ENCODE peak calls at places on chromosomes 3 and 15, in nine cellular contexts. One of them, this sample, is unnamed.

GRCh38 chr3:43363621-43364266 is 77.4 kb downstream of the SNRK start:
- DNase-seq in SW480: no peak
- DNase-seq in posterior cingulate gyrus: no peak
- DNase-seq in lung: no peak
- DNase-seq in tibial artery: no peak
- DNase-seq in ovary: peak; percentile 85
- DNase-seq in nucleus accumbens: no peak
- DNase-seq in AG09309: no peak
- DNase-seq in mesothelial cell of epicardium: no peak
- DNase-seq in this sample: peak; percentile 76

GRCh38 chr3:127417709-127418559 is 130.1 kb upstream of the PRR20G start:
- DNase-seq in posterior cingulate gyrus: no peak
- DNase-seq in ovary: no peak
- DNase-seq in lung: peak; percentile 37
- DNase-seq in mesothelial cell of epicardium: no peak
- DNase-seq in nucleus accumbens: no peak
- DNase-seq in tibial artery: peak; percentile 62
- DNase-seq in AG09309: no peak
- DNase-seq in SW480: peak; percentile 82
- DNase-seq in this sample: no peak

GRCh38 chr3:14492948-14493881 is 46.9 kb downstream of the GRIP2 start:
- DNase-seq in lung: no peak
- DNase-seq in tibial artery: peak; percentile 60
- DNase-seq in posterior cingulate gyrus: no peak
- DNase-seq in AG09309: no peak
- DNase-seq in SW480: no peak
- DNase-seq in ovary: peak; percentile 24
- DNase-seq in nucleus accumbens: no peak
- DNase-seq in mesothelial cell of epicardium: no peak
- DNase-seq in this sample: no peak

GRCh38 chr15:69836526-69837230 is 261.0 kb downstream of the TLE3 start:
- DNase-seq in lung: no peak
- DNase-seq in nucleus accumbens: no peak
- DNase-seq in tibial artery: no peak
- DNase-seq in ovary: no peak
- DNase-seq in posterior cingulate gyrus: no peak
- DNase-seq in SW480: no peak
- DNase-seq in AG09309: no peak
- DNase-seq in mesothelial cell of epicardium: no peak
- DNase-seq in this sample: no peak

GRCh38 chr15:61084944-61085367 is 144.1 kb downstream of the RORA start:
- DNase-seq in AG09309: no peak
- DNase-seq in ovary: no peak
- DNase-seq in tibial artery: no peak
- DNase-seq in posterior cingulate gyrus: no peak
- DNase-seq in lung: no peak
- DNase-seq in mesothelial cell of epicardium: no peak
- DNase-seq in SW480: no peak
- DNase-seq in nucleus accumbens: no peak
- DNase-seq in this sample: peak; percentile 15

GRCh38 chr3:120563356-120564022 is 32.6 kb upstream of the NDUFB4 start:
- DNase-seq in SW480: no peak
- DNase-seq in mesothelial cell of epicardium: no peak
- DNase-seq in ovary: no peak
- DNase-seq in posterior cingulate gyrus: no peak
- DNase-seq in lung: no peak
- DNase-seq in AG09309: no peak
- DNase-seq in nucleus accumbens: no peak
- DNase-seq in tibial artery: no peak
- DNase-seq in this sample: no peak

GRCh38 chr3:144053121-144053520 is 81.5 kb downstream of the DIPK2A start:
- DNase-seq in posterior cingulate gyrus: no peak
- DNase-seq in nucleus accumbens: no peak
- DNase-seq in tibial artery: no peak
- DNase-seq in ovary: no peak
- DNase-seq in SW480: no peak
- DNase-seq in mesothelial cell of epicardium: no peak
- DNase-seq in AG09309: peak; percentile 53
- DNase-seq in lung: no peak
- DNase-seq in this sample: no peak

GRCh38 chr3:177419904-177420601 is 222.8 kb upstream of the TBL1XR1 start:
- DNase-seq in SW480: no peak
- DNase-seq in AG09309: no peak
- DNase-seq in posterior cingulate gyrus: no peak
- DNase-seq in ovary: no peak
- DNase-seq in mesothelial cell of epicardium: no peak
- DNase-seq in nucleus accumbens: no peak
- DNase-seq in tibial artery: peak; percentile 71
- DNase-seq in lung: no peak
- DNase-seq in this sample: no peak

GRCh38 chr3:33032937-33033336 is 64.0 kb downstream of the GLB1 start:
- DNase-seq in SW480: no peak
- DNase-seq in tibial artery: no peak
- DNase-seq in ovary: no peak
- DNase-seq in posterior cingulate gyrus: no peak
- DNase-seq in AG09309: no peak
- DNase-seq in lung: no peak
- DNase-seq in nucleus accumbens: no peak
- DNase-seq in mesothelial cell of epicardium: no peak
- DNase-seq in this sample: no peak

GRCh38 chr3:119769394-119770149 is 12.3 kb upstream of the NR1I2 start:
- DNase-seq in lung: no peak
- DNase-seq in tibial artery: no peak
- DNase-seq in AG09309: no peak
- DNase-seq in posterior cingulate gyrus: no peak
- DNase-seq in nucleus accumbens: no peak
- DNase-seq in ovary: no peak
- DNase-seq in SW480: no peak
- DNase-seq in mesothelial cell of epicardium: no peak
- DNase-seq in this sample: no peak

GRCh38 chr3:18008706-18009363 is 266.4 kb upstream of the TBC1D5 start:
- DNase-seq in AG09309: peak; percentile 32
- DNase-seq in nucleus accumbens: no peak
- DNase-seq in mesothelial cell of epicardium: no peak
- DNase-seq in posterior cingulate gyrus: no peak
- DNase-seq in ovary: no peak
- DNase-seq in tibial artery: no peak
- DNase-seq in SW480: no peak
- DNase-seq in lung: no peak
- DNase-seq in this sample: peak; percentile 24

GRCh38 chr15:70356919-70357318 is 259.2 kb upstream of the TLE3 start:
- DNase-seq in lung: peak; percentile 13
- DNase-seq in AG09309: no peak
- DNase-seq in posterior cingulate gyrus: no peak
- DNase-seq in mesothelial cell of epicardium: peak; percentile 27
- DNase-seq in SW480: no peak
- DNase-seq in tibial artery: no peak
- DNase-seq in nucleus accumbens: no peak
- DNase-seq in ovary: no peak
- DNase-seq in this sample: no peak

GRCh38 chr15:72599855-72600464 is 54.5 kb upstream of the GOLGA6B start:
- DNase-seq in tibial artery: no peak
- DNase-seq in ovary: no peak
- DNase-seq in lung: no peak
- DNase-seq in nucleus accumbens: no peak
- DNase-seq in mesothelial cell of epicardium: no peak
- DNase-seq in posterior cingulate gyrus: peak; percentile 17
- DNase-seq in AG09309: peak; percentile 28
- DNase-seq in SW480: peak; percentile 65
- DNase-seq in this sample: no peak

GRCh38 chr3:120506076-120506827 is 55.5 kb upstream of the FSTL1 start:
- DNase-seq in lung: no peak
- DNase-seq in posterior cingulate gyrus: no peak
- DNase-seq in nucleus accumbens: no peak
- DNase-seq in AG09309: no peak
- DNase-seq in mesothelial cell of epicardium: no peak
- DNase-seq in SW480: no peak
- DNase-seq in tibial artery: no peak
- DNase-seq in ovary: no peak
- DNase-seq in this sample: no peak

GRCh38 chr3:139530717-139531116 is 8.8 kb downstream of the RBP1 start:
- DNase-seq in SW480: no peak
- DNase-seq in lung: no peak
- DNase-seq in posterior cingulate gyrus: no peak
- DNase-seq in ovary: no peak
- DNase-seq in nucleus accumbens: no peak
- DNase-seq in tibial artery: no peak
- DNase-seq in AG09309: no peak
- DNase-seq in mesothelial cell of epicardium: no peak
- DNase-seq in this sample: no peak

GRCh38 chr15:88627463-88627862 is 6.3 kb downstream of the AEN start:
- DNase-seq in SW480: peak; percentile 82
- DNase-seq in tibial artery: no peak
- DNase-seq in ovary: no peak
- DNase-seq in lung: no peak
- DNase-seq in AG09309: no peak
- DNase-seq in mesothelial cell of epicardium: no peak
- DNase-seq in posterior cingulate gyrus: no peak
- DNase-seq in nucleus accumbens: no peak
- DNase-seq in this sample: no peak

GRCh38 chr3:49805367-49805782 is 2.3 kb downstream of the INKA1 start:
- DNase-seq in mesothelial cell of epicardium: peak; percentile 58
- DNase-seq in lung: no peak
- DNase-seq in SW480: no peak
- DNase-seq in ovary: peak; percentile 74
- DNase-seq in AG09309: peak; percentile 86
- DNase-seq in posterior cingulate gyrus: peak; percentile 22
- DNase-seq in nucleus accumbens: no peak
- DNase-seq in tibial artery: peak; percentile 98
- DNase-seq in this sample: peak; percentile 85

GRCh38 chr3:166284994-166285393 is 447.8 kb upstream of the BCHE start:
- DNase-seq in tibial artery: no peak
- DNase-seq in SW480: no peak
- DNase-seq in lung: no peak
- DNase-seq in ovary: no peak
- DNase-seq in posterior cingulate gyrus: no peak
- DNase-seq in mesothelial cell of epicardium: no peak
- DNase-seq in nucleus accumbens: no peak
- DNase-seq in AG09309: no peak
- DNase-seq in this sample: no peak

GRCh38 chr3:134427400-134428111 is 53.3 kb upstream of the AMOTL2 start:
- DNase-seq in tibial artery: peak; percentile 71
- DNase-seq in mesothelial cell of epicardium: no peak
- DNase-seq in nucleus accumbens: no peak
- DNase-seq in AG09309: peak; percentile 99
- DNase-seq in ovary: no peak
- DNase-seq in lung: no peak
- DNase-seq in posterior cingulate gyrus: no peak
- DNase-seq in SW480: peak; percentile 90
- DNase-seq in this sample: no peak

GRCh38 chr3:43207628-43208085 is 78.7 kb upstream of the SNRK start:
- DNase-seq in posterior cingulate gyrus: no peak
- DNase-seq in SW480: no peak
- DNase-seq in lung: no peak
- DNase-seq in AG09309: peak; percentile 45
- DNase-seq in tibial artery: no peak
- DNase-seq in nucleus accumbens: no peak
- DNase-seq in mesothelial cell of epicardium: no peak
- DNase-seq in ovary: no peak
- DNase-seq in this sample: no peak

GRCh38 chr3:36736327-36736726 is 28.0 kb downstream of the DCLK3 start:
- DNase-seq in nucleus accumbens: no peak
- DNase-seq in mesothelial cell of epicardium: no peak
- DNase-seq in lung: no peak
- DNase-seq in tibial artery: no peak
- DNase-seq in posterior cingulate gyrus: no peak
- DNase-seq in ovary: no peak
- DNase-seq in SW480: no peak
- DNase-seq in AG09309: no peak
- DNase-seq in this sample: no peak

GRCh38 chr3:10848261-10848660 is 32.2 kb downstream of the SLC6A11 start:
- DNase-seq in ovary: no peak
- DNase-seq in AG09309: no peak
- DNase-seq in posterior cingulate gyrus: no peak
- DNase-seq in SW480: no peak
- DNase-seq in tibial artery: no peak
- DNase-seq in nucleus accumbens: no peak
- DNase-seq in lung: no peak
- DNase-seq in mesothelial cell of epicardium: no peak
- DNase-seq in this sample: no peak

GRCh38 chr3:162704991-162705390 is 1208.4 kb downstream of the OTOL1 start:
- DNase-seq in ovary: no peak
- DNase-seq in nucleus accumbens: no peak
- DNase-seq in AG09309: no peak
- DNase-seq in posterior cingulate gyrus: no peak
- DNase-seq in tibial artery: no peak
- DNase-seq in mesothelial cell of epicardium: no peak
- DNase-seq in SW480: no peak
- DNase-seq in lung: no peak
- DNase-seq in this sample: no peak

GRCh38 chr15:77991029-77991406 is 86.5 kb downstream of the TBC1D2B start:
- DNase-seq in mesothelial cell of epicardium: no peak
- DNase-seq in ovary: peak; percentile 49
- DNase-seq in posterior cingulate gyrus: no peak
- DNase-seq in lung: no peak
- DNase-seq in tibial artery: no peak
- DNase-seq in nucleus accumbens: no peak
- DNase-seq in AG09309: no peak
- DNase-seq in SW480: no peak
- DNase-seq in this sample: no peak

GRCh38 chr15:55277116-55277564 is 12.5 kb downstream of the RAB27A start:
- DNase-seq in nucleus accumbens: no peak
- DNase-seq in ovary: no peak
- DNase-seq in AG09309: peak; percentile 66
- DNase-seq in posterior cingulate gyrus: no peak
- DNase-seq in mesothelial cell of epicardium: no peak
- DNase-seq in tibial artery: no peak
- DNase-seq in SW480: no peak
- DNase-seq in lung: no peak
- DNase-seq in this sample: no peak

GRCh38 chr3:13600950-13601691 is 52.2 kb downstream of the FBLN2 start:
- DNase-seq in lung: no peak
- DNase-seq in mesothelial cell of epicardium: no peak
- DNase-seq in SW480: peak; percentile 41
- DNase-seq in posterior cingulate gyrus: no peak
- DNase-seq in tibial artery: no peak
- DNase-seq in AG09309: peak; percentile 28
- DNase-seq in ovary: no peak
- DNase-seq in nucleus accumbens: no peak
- DNase-seq in this sample: no peak

GRCh38 chr3:56290376-56290775 is 177.9 kb downstream of the ERC2 start:
- DNase-seq in tibial artery: no peak
- DNase-seq in posterior cingulate gyrus: no peak
- DNase-seq in nucleus accumbens: no peak
- DNase-seq in mesothelial cell of epicardium: no peak
- DNase-seq in ovary: no peak
- DNase-seq in AG09309: no peak
- DNase-seq in lung: no peak
- DNase-seq in SW480: no peak
- DNase-seq in this sample: no peak

GRCh38 chr3:32413845-32414526 is 22.3 kb downstream of the CMTM7 start:
- DNase-seq in nucleus accumbens: no peak
- DNase-seq in AG09309: no peak
- DNase-seq in mesothelial cell of epicardium: no peak
- DNase-seq in posterior cingulate gyrus: no peak
- DNase-seq in SW480: no peak
- DNase-seq in ovary: no peak
- DNase-seq in tibial artery: no peak
- DNase-seq in lung: no peak
- DNase-seq in this sample: no peak

GRCh38 chr3:132629928-132630327 is 29.7 kb downstream of the ACAD11 start:
- DNase-seq in nucleus accumbens: no peak
- DNase-seq in tibial artery: no peak
- DNase-seq in AG09309: peak; percentile 55
- DNase-seq in SW480: peak; percentile 7
- DNase-seq in lung: no peak
- DNase-seq in ovary: no peak
- DNase-seq in mesothelial cell of epicardium: no peak
- DNase-seq in posterior cingulate gyrus: no peak
- DNase-seq in this sample: no peak

GRCh38 chr3:126530171-126531050 is 6.5 kb downstream of the CHST13 start:
- DNase-seq in ovary: no peak
- DNase-seq in SW480: peak; percentile 72
- DNase-seq in lung: peak; percentile 42
- DNase-seq in nucleus accumbens: no peak
- DNase-seq in posterior cingulate gyrus: no peak
- DNase-seq in AG09309: no peak
- DNase-seq in tibial artery: peak; percentile 76
- DNase-seq in mesothelial cell of epicardium: no peak
- DNase-seq in this sample: no peak

GRCh38 chr3:182284793-182285192 is 508.5 kb upstream of the ATP11B start:
- DNase-seq in tibial artery: no peak
- DNase-seq in nucleus accumbens: no peak
- DNase-seq in lung: no peak
- DNase-seq in SW480: peak; percentile 9
- DNase-seq in posterior cingulate gyrus: no peak
- DNase-seq in ovary: no peak
- DNase-seq in AG09309: no peak
- DNase-seq in mesothelial cell of epicardium: no peak
- DNase-seq in this sample: no peak

This sample was measured in heart right ventricle.